ENCODE peak calls at places on chromosome 1, in eight cellular contexts. One of them, this sample, is unnamed.

GRCh38 chr1:246417813-246418564 is 89.1 kb downstream of the SMYD3 start:
- DNase-seq in cerebellum: no peak
- DNase-seq in activated T-cell treated with anti-CD3 and anti-CD28 coated beads, Interleukin-2, amount 50 U/mL, for 24 hours: no peak
- DNase-seq in body of pancreas: no peak
- DNase-seq in NB4: no peak
- DNase-seq in activated CD8-positive, alpha-beta T cell treated with anti-CD3 and anti-CD28 coated beads, Interleukin-2, amount 10 ng/mL, durations not matched to agents 7 days and 5 days: no peak
- DNase-seq in stimulated activated CD4-positive, alpha-beta T cell treated with anti-CD3 and anti-CD28 coated beads, Interleukin-15, amount 100 ng/mL, for 24 hours: no peak
- DNase-seq in left ventricle myocardium inferior: no peak
- DNase-seq in this sample: no peak

GRCh38 chr1:244353572-244354091 is 98.1 kb downstream of the ADSS2 start:
- DNase-seq in body of pancreas: peak
- DNase-seq in stimulated activated CD4-positive, alpha-beta T cell treated with anti-CD3 and anti-CD28 coated beads, Interleukin-15, amount 100 ng/mL, for 24 hours: peak
- DNase-seq in left ventricle myocardium inferior: peak
- DNase-seq in activated CD8-positive, alpha-beta T cell treated with anti-CD3 and anti-CD28 coated beads, Interleukin-2, amount 10 ng/mL, durations not matched to agents 7 days and 5 days: no peak
- DNase-seq in activated T-cell treated with anti-CD3 and anti-CD28 coated beads, Interleukin-2, amount 50 U/mL, for 24 hours: peak
- DNase-seq in cerebellum: no peak
- DNase-seq in NB4: peak
- DNase-seq in this sample: no peak

GRCh38 chr1:229940689-229941088 is 126.3 kb upstream of the GALNT2 start:
- DNase-seq in activated T-cell treated with anti-CD3 and anti-CD28 coated beads, Interleukin-2, amount 50 U/mL, for 24 hours: no peak
- DNase-seq in left ventricle myocardium inferior: no peak
- DNase-seq in NB4: no peak
- DNase-seq in body of pancreas: no peak
- DNase-seq in stimulated activated CD4-positive, alpha-beta T cell treated with anti-CD3 and anti-CD28 coated beads, Interleukin-15, amount 100 ng/mL, for 24 hours: no peak
- DNase-seq in cerebellum: no peak
- DNase-seq in activated CD8-positive, alpha-beta T cell treated with anti-CD3 and anti-CD28 coated beads, Interleukin-2, amount 10 ng/mL, durations not matched to agents 7 days and 5 days: no peak
- DNase-seq in this sample: no peak

GRCh38 chr1:88341436-88341835 is 342.6 kb upstream of the PKN2 start:
- DNase-seq in activated T-cell treated with anti-CD3 and anti-CD28 coated beads, Interleukin-2, amount 50 U/mL, for 24 hours: no peak
- DNase-seq in cerebellum: no peak
- DNase-seq in NB4: no peak
- DNase-seq in stimulated activated CD4-positive, alpha-beta T cell treated with anti-CD3 and anti-CD28 coated beads, Interleukin-15, amount 100 ng/mL, for 24 hours: no peak
- DNase-seq in left ventricle myocardium inferior: no peak
- DNase-seq in activated CD8-positive, alpha-beta T cell treated with anti-CD3 and anti-CD28 coated beads, Interleukin-2, amount 10 ng/mL, durations not matched to agents 7 days and 5 days: no peak
- DNase-seq in body of pancreas: no peak
- DNase-seq in this sample: no peak

GRCh38 chr1:25765910-25766645 is 33.9 kb upstream of the SELENON start:
- DNase-seq in NB4: peak
- DNase-seq in stimulated activated CD4-positive, alpha-beta T cell treated with anti-CD3 and anti-CD28 coated beads, Interleukin-15, amount 100 ng/mL, for 24 hours: no peak
- DNase-seq in body of pancreas: no peak
- DNase-seq in activated CD8-positive, alpha-beta T cell treated with anti-CD3 and anti-CD28 coated beads, Interleukin-2, amount 10 ng/mL, durations not matched to agents 7 days and 5 days: no peak
- DNase-seq in cerebellum: peak
- DNase-seq in left ventricle myocardium inferior: no peak
- DNase-seq in activated T-cell treated with anti-CD3 and anti-CD28 coated beads, Interleukin-2, amount 50 U/mL, for 24 hours: no peak
- DNase-seq in this sample: no peak

GRCh38 chr1:1307261-1307907 is 346 bp downstream of the ACAP3 start:
- DNase-seq in activated CD8-positive, alpha-beta T cell treated with anti-CD3 and anti-CD28 coated beads, Interleukin-2, amount 10 ng/mL, durations not matched to agents 7 days and 5 days: no peak
- DNase-seq in stimulated activated CD4-positive, alpha-beta T cell treated with anti-CD3 and anti-CD28 coated beads, Interleukin-15, amount 100 ng/mL, for 24 hours: peak
- DNase-seq in NB4: peak
- DNase-seq in cerebellum: no peak
- DNase-seq in activated T-cell treated with anti-CD3 and anti-CD28 coated beads, Interleukin-2, amount 50 U/mL, for 24 hours: no peak
- DNase-seq in body of pancreas: peak
- DNase-seq in left ventricle myocardium inferior: peak
- DNase-seq in this sample: no peak

GRCh38 chr1:14282583-14283186 is 315.8 kb upstream of the KAZN start:
- DNase-seq in cerebellum: peak
- DNase-seq in activated CD8-positive, alpha-beta T cell treated with anti-CD3 and anti-CD28 coated beads, Interleukin-2, amount 10 ng/mL, durations not matched to agents 7 days and 5 days: no peak
- DNase-seq in left ventricle myocardium inferior: no peak
- DNase-seq in stimulated activated CD4-positive, alpha-beta T cell treated with anti-CD3 and anti-CD28 coated beads, Interleukin-15, amount 100 ng/mL, for 24 hours: no peak
- DNase-seq in body of pancreas: no peak
- DNase-seq in NB4: no peak
- DNase-seq in activated T-cell treated with anti-CD3 and anti-CD28 coated beads, Interleukin-2, amount 50 U/mL, for 24 hours: no peak
- DNase-seq in this sample: no peak

GRCh38 chr1:117678246-117678977 is 72.6 kb downstream of the TENT5C start:
- DNase-seq in NB4: peak
- DNase-seq in activated CD8-positive, alpha-beta T cell treated with anti-CD3 and anti-CD28 coated beads, Interleukin-2, amount 10 ng/mL, durations not matched to agents 7 days and 5 days: no peak
- DNase-seq in activated T-cell treated with anti-CD3 and anti-CD28 coated beads, Interleukin-2, amount 50 U/mL, for 24 hours: no peak
- DNase-seq in body of pancreas: no peak
- DNase-seq in cerebellum: no peak
- DNase-seq in left ventricle myocardium inferior: peak
- DNase-seq in stimulated activated CD4-positive, alpha-beta T cell treated with anti-CD3 and anti-CD28 coated beads, Interleukin-15, amount 100 ng/mL, for 24 hours: no peak
- DNase-seq in this sample: no peak

GRCh38 chr1:152967201-152967600 is 3.2 kb upstream of the SPRR4 start:
- DNase-seq in left ventricle myocardium inferior: no peak
- DNase-seq in NB4: no peak
- DNase-seq in body of pancreas: no peak
- DNase-seq in stimulated activated CD4-positive, alpha-beta T cell treated with anti-CD3 and anti-CD28 coated beads, Interleukin-15, amount 100 ng/mL, for 24 hours: no peak
- DNase-seq in activated CD8-positive, alpha-beta T cell treated with anti-CD3 and anti-CD28 coated beads, Interleukin-2, amount 10 ng/mL, durations not matched to agents 7 days and 5 days: no peak
- DNase-seq in cerebellum: no peak
- DNase-seq in activated T-cell treated with anti-CD3 and anti-CD28 coated beads, Interleukin-2, amount 50 U/mL, for 24 hours: no peak
- DNase-seq in this sample: no peak

GRCh38 chr1:11407301-11407994 is 71.5 kb upstream of the DISP3 start:
- DNase-seq in activated T-cell treated with anti-CD3 and anti-CD28 coated beads, Interleukin-2, amount 50 U/mL, for 24 hours: peak
- DNase-seq in cerebellum: no peak
- DNase-seq in NB4: no peak
- DNase-seq in stimulated activated CD4-positive, alpha-beta T cell treated with anti-CD3 and anti-CD28 coated beads, Interleukin-15, amount 100 ng/mL, for 24 hours: peak
- DNase-seq in body of pancreas: no peak
- DNase-seq in left ventricle myocardium inferior: no peak
- DNase-seq in activated CD8-positive, alpha-beta T cell treated with anti-CD3 and anti-CD28 coated beads, Interleukin-2, amount 10 ng/mL, durations not matched to agents 7 days and 5 days: peak
- DNase-seq in this sample: peak

GRCh38 chr1:207815913-207816312 is 64.1 kb downstream of the CD46 start:
- DNase-seq in activated T-cell treated with anti-CD3 and anti-CD28 coated beads, Interleukin-2, amount 50 U/mL, for 24 hours: no peak
- DNase-seq in activated CD8-positive, alpha-beta T cell treated with anti-CD3 and anti-CD28 coated beads, Interleukin-2, amount 10 ng/mL, durations not matched to agents 7 days and 5 days: peak
- DNase-seq in body of pancreas: no peak
- DNase-seq in cerebellum: no peak
- DNase-seq in NB4: peak
- DNase-seq in left ventricle myocardium inferior: no peak
- DNase-seq in stimulated activated CD4-positive, alpha-beta T cell treated with anti-CD3 and anti-CD28 coated beads, Interleukin-15, amount 100 ng/mL, for 24 hours: peak
- DNase-seq in this sample: no peak

GRCh38 chr1:111990878-111991760 is 1.7 kb upstream of the KCND3 start:
- DNase-seq in body of pancreas: peak
- DNase-seq in cerebellum: peak
- DNase-seq in activated T-cell treated with anti-CD3 and anti-CD28 coated beads, Interleukin-2, amount 50 U/mL, for 24 hours: no peak
- DNase-seq in NB4: peak
- DNase-seq in left ventricle myocardium inferior: peak
- DNase-seq in stimulated activated CD4-positive, alpha-beta T cell treated with anti-CD3 and anti-CD28 coated beads, Interleukin-15, amount 100 ng/mL, for 24 hours: peak
- DNase-seq in activated CD8-positive, alpha-beta T cell treated with anti-CD3 and anti-CD28 coated beads, Interleukin-2, amount 10 ng/mL, durations not matched to agents 7 days and 5 days: no peak
- DNase-seq in this sample: no peak

GRCh38 chr1:109803901-109804331 is 40.2 kb upstream of the EPS8L3 start:
- DNase-seq in body of pancreas: no peak
- DNase-seq in cerebellum: no peak
- DNase-seq in stimulated activated CD4-positive, alpha-beta T cell treated with anti-CD3 and anti-CD28 coated beads, Interleukin-15, amount 100 ng/mL, for 24 hours: no peak
- DNase-seq in activated CD8-positive, alpha-beta T cell treated with anti-CD3 and anti-CD28 coated beads, Interleukin-2, amount 10 ng/mL, durations not matched to agents 7 days and 5 days: no peak
- DNase-seq in left ventricle myocardium inferior: no peak
- DNase-seq in activated T-cell treated with anti-CD3 and anti-CD28 coated beads, Interleukin-2, amount 50 U/mL, for 24 hours: peak
- DNase-seq in NB4: peak
- DNase-seq in this sample: no peak

GRCh38 chr1:183633676-183634343 is 1.8 kb downstream of the ARPC5 start:
- DNase-seq in activated T-cell treated with anti-CD3 and anti-CD28 coated beads, Interleukin-2, amount 50 U/mL, for 24 hours: no peak
- DNase-seq in cerebellum: peak
- DNase-seq in left ventricle myocardium inferior: no peak
- DNase-seq in activated CD8-positive, alpha-beta T cell treated with anti-CD3 and anti-CD28 coated beads, Interleukin-2, amount 10 ng/mL, durations not matched to agents 7 days and 5 days: peak
- DNase-seq in NB4: peak
- DNase-seq in stimulated activated CD4-positive, alpha-beta T cell treated with anti-CD3 and anti-CD28 coated beads, Interleukin-15, amount 100 ng/mL, for 24 hours: peak
- DNase-seq in body of pancreas: no peak
- DNase-seq in this sample: peak

GRCh38 chr1:119742193-119742592 is 26.5 kb downstream of the HMGCS2 start:
- DNase-seq in activated CD8-positive, alpha-beta T cell treated with anti-CD3 and anti-CD28 coated beads, Interleukin-2, amount 10 ng/mL, durations not matched to agents 7 days and 5 days: no peak
- DNase-seq in NB4: no peak
- DNase-seq in body of pancreas: no peak
- DNase-seq in cerebellum: peak
- DNase-seq in left ventricle myocardium inferior: peak
- DNase-seq in stimulated activated CD4-positive, alpha-beta T cell treated with anti-CD3 and anti-CD28 coated beads, Interleukin-15, amount 100 ng/mL, for 24 hours: no peak
- DNase-seq in activated T-cell treated with anti-CD3 and anti-CD28 coated beads, Interleukin-2, amount 50 U/mL, for 24 hours: no peak
- DNase-seq in this sample: no peak

GRCh38 chr1:171480035-171480434 is 5.3 kb upstream of the PRRC2C start:
- DNase-seq in activated T-cell treated with anti-CD3 and anti-CD28 coated beads, Interleukin-2, amount 50 U/mL, for 24 hours: no peak
- DNase-seq in stimulated activated CD4-positive, alpha-beta T cell treated with anti-CD3 and anti-CD28 coated beads, Interleukin-15, amount 100 ng/mL, for 24 hours: no peak
- DNase-seq in cerebellum: no peak
- DNase-seq in activated CD8-positive, alpha-beta T cell treated with anti-CD3 and anti-CD28 coated beads, Interleukin-2, amount 10 ng/mL, durations not matched to agents 7 days and 5 days: no peak
- DNase-seq in left ventricle myocardium inferior: no peak
- DNase-seq in body of pancreas: no peak
- DNase-seq in NB4: no peak
- DNase-seq in this sample: peak

GRCh38 chr1:6462412-6463119 is 3.4 kb downstream of the TNFRSF25 start:
- DNase-seq in activated T-cell treated with anti-CD3 and anti-CD28 coated beads, Interleukin-2, amount 50 U/mL, for 24 hours: no peak
- DNase-seq in left ventricle myocardium inferior: no peak
- DNase-seq in activated CD8-positive, alpha-beta T cell treated with anti-CD3 and anti-CD28 coated beads, Interleukin-2, amount 10 ng/mL, durations not matched to agents 7 days and 5 days: no peak
- DNase-seq in NB4: no peak
- DNase-seq in stimulated activated CD4-positive, alpha-beta T cell treated with anti-CD3 and anti-CD28 coated beads, Interleukin-15, amount 100 ng/mL, for 24 hours: no peak
- DNase-seq in body of pancreas: no peak
- DNase-seq in cerebellum: no peak
- DNase-seq in this sample: no peak

GRCh38 chr1:54253480-54253879 is 53.5 kb downstream of the MRPL37 start:
- DNase-seq in activated T-cell treated with anti-CD3 and anti-CD28 coated beads, Interleukin-2, amount 50 U/mL, for 24 hours: no peak
- DNase-seq in NB4: peak
- DNase-seq in body of pancreas: no peak
- DNase-seq in activated CD8-positive, alpha-beta T cell treated with anti-CD3 and anti-CD28 coated beads, Interleukin-2, amount 10 ng/mL, durations not matched to agents 7 days and 5 days: no peak
- DNase-seq in left ventricle myocardium inferior: no peak
- DNase-seq in cerebellum: no peak
- DNase-seq in stimulated activated CD4-positive, alpha-beta T cell treated with anti-CD3 and anti-CD28 coated beads, Interleukin-15, amount 100 ng/mL, for 24 hours: no peak
- DNase-seq in this sample: no peak

GRCh38 chr1:247578946-247579460 is 9.2 kb upstream of the OR2G2 start:
- DNase-seq in stimulated activated CD4-positive, alpha-beta T cell treated with anti-CD3 and anti-CD28 coated beads, Interleukin-15, amount 100 ng/mL, for 24 hours: no peak
- DNase-seq in body of pancreas: no peak
- DNase-seq in activated CD8-positive, alpha-beta T cell treated with anti-CD3 and anti-CD28 coated beads, Interleukin-2, amount 10 ng/mL, durations not matched to agents 7 days and 5 days: no peak
- DNase-seq in NB4: no peak
- DNase-seq in activated T-cell treated with anti-CD3 and anti-CD28 coated beads, Interleukin-2, amount 50 U/mL, for 24 hours: no peak
- DNase-seq in cerebellum: no peak
- DNase-seq in left ventricle myocardium inferior: no peak
- DNase-seq in this sample: no peak

GRCh38 chr1:54364613-54365012 is 41.6 kb downstream of the SSBP3 start:
- DNase-seq in NB4: no peak
- DNase-seq in left ventricle myocardium inferior: no peak
- DNase-seq in stimulated activated CD4-positive, alpha-beta T cell treated with anti-CD3 and anti-CD28 coated beads, Interleukin-15, amount 100 ng/mL, for 24 hours: no peak
- DNase-seq in cerebellum: no peak
- DNase-seq in body of pancreas: no peak
- DNase-seq in activated T-cell treated with anti-CD3 and anti-CD28 coated beads, Interleukin-2, amount 50 U/mL, for 24 hours: no peak
- DNase-seq in activated CD8-positive, alpha-beta T cell treated with anti-CD3 and anti-CD28 coated beads, Interleukin-2, amount 10 ng/mL, durations not matched to agents 7 days and 5 days: no peak
- DNase-seq in this sample: no peak

GRCh38 chr1:163399976-163400375 is 78.2 kb downstream of the NUF2 start:
- DNase-seq in activated CD8-positive, alpha-beta T cell treated with anti-CD3 and anti-CD28 coated beads, Interleukin-2, amount 10 ng/mL, durations not matched to agents 7 days and 5 days: no peak
- DNase-seq in cerebellum: peak
- DNase-seq in NB4: no peak
- DNase-seq in stimulated activated CD4-positive, alpha-beta T cell treated with anti-CD3 and anti-CD28 coated beads, Interleukin-15, amount 100 ng/mL, for 24 hours: no peak
- DNase-seq in body of pancreas: no peak
- DNase-seq in activated T-cell treated with anti-CD3 and anti-CD28 coated beads, Interleukin-2, amount 50 U/mL, for 24 hours: no peak
- DNase-seq in left ventricle myocardium inferior: no peak
- DNase-seq in this sample: no peak

GRCh38 chr1:246800356-246800755 is 76.1 kb downstream of the SCCPDH start:
- DNase-seq in activated T-cell treated with anti-CD3 and anti-CD28 coated beads, Interleukin-2, amount 50 U/mL, for 24 hours: no peak
- DNase-seq in activated CD8-positive, alpha-beta T cell treated with anti-CD3 and anti-CD28 coated beads, Interleukin-2, amount 10 ng/mL, durations not matched to agents 7 days and 5 days: no peak
- DNase-seq in left ventricle myocardium inferior: no peak
- DNase-seq in cerebellum: no peak
- DNase-seq in body of pancreas: no peak
- DNase-seq in NB4: no peak
- DNase-seq in stimulated activated CD4-positive, alpha-beta T cell treated with anti-CD3 and anti-CD28 coated beads, Interleukin-15, amount 100 ng/mL, for 24 hours: no peak
- DNase-seq in this sample: no peak

GRCh38 chr1:153963850-153964331 is 554 bp upstream of the SLC39A1 start:
- DNase-seq in left ventricle myocardium inferior: peak
- DNase-seq in body of pancreas: peak
- DNase-seq in NB4: no peak
- DNase-seq in stimulated activated CD4-positive, alpha-beta T cell treated with anti-CD3 and anti-CD28 coated beads, Interleukin-15, amount 100 ng/mL, for 24 hours: peak
- DNase-seq in cerebellum: no peak
- DNase-seq in activated CD8-positive, alpha-beta T cell treated with anti-CD3 and anti-CD28 coated beads, Interleukin-2, amount 10 ng/mL, durations not matched to agents 7 days and 5 days: no peak
- DNase-seq in activated T-cell treated with anti-CD3 and anti-CD28 coated beads, Interleukin-2, amount 50 U/mL, for 24 hours: no peak
- DNase-seq in this sample: no peak

GRCh38 chr1:201228011-201228983 is 37.7 kb downstream of the IGFN1 start:
- DNase-seq in left ventricle myocardium inferior: no peak
- DNase-seq in activated T-cell treated with anti-CD3 and anti-CD28 coated beads, Interleukin-2, amount 50 U/mL, for 24 hours: no peak
- DNase-seq in stimulated activated CD4-positive, alpha-beta T cell treated with anti-CD3 and anti-CD28 coated beads, Interleukin-15, amount 100 ng/mL, for 24 hours: no peak
- DNase-seq in cerebellum: no peak
- DNase-seq in NB4: no peak
- DNase-seq in body of pancreas: no peak
- DNase-seq in activated CD8-positive, alpha-beta T cell treated with anti-CD3 and anti-CD28 coated beads, Interleukin-2, amount 10 ng/mL, durations not matched to agents 7 days and 5 days: peak
- DNase-seq in this sample: no peak

GRCh38 chr1:109485001-109485400 is 1.3 kb downstream of the ATXN7L2 start:
- DNase-seq in activated T-cell treated with anti-CD3 and anti-CD28 coated beads, Interleukin-2, amount 50 U/mL, for 24 hours: no peak
- DNase-seq in left ventricle myocardium inferior: no peak
- DNase-seq in activated CD8-positive, alpha-beta T cell treated with anti-CD3 and anti-CD28 coated beads, Interleukin-2, amount 10 ng/mL, durations not matched to agents 7 days and 5 days: no peak
- DNase-seq in stimulated activated CD4-positive, alpha-beta T cell treated with anti-CD3 and anti-CD28 coated beads, Interleukin-15, amount 100 ng/mL, for 24 hours: no peak
- DNase-seq in NB4: peak
- DNase-seq in body of pancreas: no peak
- DNase-seq in cerebellum: no peak
- DNase-seq in this sample: no peak

GRCh38 chr1:231720652-231721325 is 94.2 kb downstream of the DISC1 start:
- DNase-seq in activated T-cell treated with anti-CD3 and anti-CD28 coated beads, Interleukin-2, amount 50 U/mL, for 24 hours: no peak
- DNase-seq in stimulated activated CD4-positive, alpha-beta T cell treated with anti-CD3 and anti-CD28 coated beads, Interleukin-15, amount 100 ng/mL, for 24 hours: no peak
- DNase-seq in activated CD8-positive, alpha-beta T cell treated with anti-CD3 and anti-CD28 coated beads, Interleukin-2, amount 10 ng/mL, durations not matched to agents 7 days and 5 days: no peak
- DNase-seq in left ventricle myocardium inferior: no peak
- DNase-seq in cerebellum: no peak
- DNase-seq in body of pancreas: no peak
- DNase-seq in NB4: no peak
- DNase-seq in this sample: no peak

GRCh38 chr1:224273651-224274050 is 56.3 kb downstream of the NVL start:
- DNase-seq in body of pancreas: no peak
- DNase-seq in activated CD8-positive, alpha-beta T cell treated with anti-CD3 and anti-CD28 coated beads, Interleukin-2, amount 10 ng/mL, durations not matched to agents 7 days and 5 days: peak
- DNase-seq in cerebellum: no peak
- DNase-seq in left ventricle myocardium inferior: no peak
- DNase-seq in stimulated activated CD4-positive, alpha-beta T cell treated with anti-CD3 and anti-CD28 coated beads, Interleukin-15, amount 100 ng/mL, for 24 hours: no peak
- DNase-seq in activated T-cell treated with anti-CD3 and anti-CD28 coated beads, Interleukin-2, amount 50 U/mL, for 24 hours: no peak
- DNase-seq in NB4: no peak
- DNase-seq in this sample: no peak

GRCh38 chr1:229229137-229229720 is 41.7 kb upstream of the RAB4A start:
- DNase-seq in cerebellum: no peak
- DNase-seq in NB4: peak
- DNase-seq in body of pancreas: peak
- DNase-seq in activated T-cell treated with anti-CD3 and anti-CD28 coated beads, Interleukin-2, amount 50 U/mL, for 24 hours: no peak
- DNase-seq in stimulated activated CD4-positive, alpha-beta T cell treated with anti-CD3 and anti-CD28 coated beads, Interleukin-15, amount 100 ng/mL, for 24 hours: no peak
- DNase-seq in left ventricle myocardium inferior: no peak
- DNase-seq in activated CD8-positive, alpha-beta T cell treated with anti-CD3 and anti-CD28 coated beads, Interleukin-2, amount 10 ng/mL, durations not matched to agents 7 days and 5 days: no peak
- DNase-seq in this sample: no peak

GRCh38 chr1:156104065-156104810 is 10.3 kb upstream of the LMNA start:
- DNase-seq in activated CD8-positive, alpha-beta T cell treated with anti-CD3 and anti-CD28 coated beads, Interleukin-2, amount 10 ng/mL, durations not matched to agents 7 days and 5 days: no peak
- DNase-seq in left ventricle myocardium inferior: peak
- DNase-seq in body of pancreas: peak
- DNase-seq in stimulated activated CD4-positive, alpha-beta T cell treated with anti-CD3 and anti-CD28 coated beads, Interleukin-15, amount 100 ng/mL, for 24 hours: peak
- DNase-seq in activated T-cell treated with anti-CD3 and anti-CD28 coated beads, Interleukin-2, amount 50 U/mL, for 24 hours: peak
- DNase-seq in cerebellum: no peak
- DNase-seq in NB4: no peak
- DNase-seq in this sample: no peak

GRCh38 chr1:199295102-199295501 is 656.3 kb downstream of the PTPRC start:
- DNase-seq in body of pancreas: no peak
- DNase-seq in cerebellum: no peak
- DNase-seq in left ventricle myocardium inferior: no peak
- DNase-seq in stimulated activated CD4-positive, alpha-beta T cell treated with anti-CD3 and anti-CD28 coated beads, Interleukin-15, amount 100 ng/mL, for 24 hours: no peak
- DNase-seq in NB4: no peak
- DNase-seq in activated CD8-positive, alpha-beta T cell treated with anti-CD3 and anti-CD28 coated beads, Interleukin-2, amount 10 ng/mL, durations not matched to agents 7 days and 5 days: no peak
- DNase-seq in activated T-cell treated with anti-CD3 and anti-CD28 coated beads, Interleukin-2, amount 50 U/mL, for 24 hours: no peak
- DNase-seq in this sample: peak

GRCh38 chr1:41504126-41505035 is 19.9 kb upstream of the EDN2 start:
- DNase-seq in cerebellum: no peak
- DNase-seq in activated CD8-positive, alpha-beta T cell treated with anti-CD3 and anti-CD28 coated beads, Interleukin-2, amount 10 ng/mL, durations not matched to agents 7 days and 5 days: no peak
- DNase-seq in left ventricle myocardium inferior: no peak
- DNase-seq in stimulated activated CD4-positive, alpha-beta T cell treated with anti-CD3 and anti-CD28 coated beads, Interleukin-15, amount 100 ng/mL, for 24 hours: no peak
- DNase-seq in NB4: no peak
- DNase-seq in activated T-cell treated with anti-CD3 and anti-CD28 coated beads, Interleukin-2, amount 50 U/mL, for 24 hours: no peak
- DNase-seq in body of pancreas: no peak
- DNase-seq in this sample: no peak

GRCh38 chr1:56645663-56646330 is 683 bp downstream of the PRKAA2 start:
- DNase-seq in left ventricle myocardium inferior: no peak
- DNase-seq in cerebellum: peak
- DNase-seq in activated CD8-positive, alpha-beta T cell treated with anti-CD3 and anti-CD28 coated beads, Interleukin-2, amount 10 ng/mL, durations not matched to agents 7 days and 5 days: no peak
- DNase-seq in body of pancreas: peak
- DNase-seq in stimulated activated CD4-positive, alpha-beta T cell treated with anti-CD3 and anti-CD28 coated beads, Interleukin-15, amount 100 ng/mL, for 24 hours: no peak
- DNase-seq in NB4: no peak
- DNase-seq in activated T-cell treated with anti-CD3 and anti-CD28 coated beads, Interleukin-2, amount 50 U/mL, for 24 hours: no peak
- DNase-seq in this sample: no peak

GRCh38 chr1:33158366-33158765 is 23.5 kb downstream of the TRIM62 start:
- DNase-seq in left ventricle myocardium inferior: no peak
- DNase-seq in activated CD8-positive, alpha-beta T cell treated with anti-CD3 and anti-CD28 coated beads, Interleukin-2, amount 10 ng/mL, durations not matched to agents 7 days and 5 days: no peak
- DNase-seq in NB4: no peak
- DNase-seq in body of pancreas: no peak
- DNase-seq in activated T-cell treated with anti-CD3 and anti-CD28 coated beads, Interleukin-2, amount 50 U/mL, for 24 hours: no peak
- DNase-seq in cerebellum: no peak
- DNase-seq in stimulated activated CD4-positive, alpha-beta T cell treated with anti-CD3 and anti-CD28 coated beads, Interleukin-15, amount 100 ng/mL, for 24 hours: no peak
- DNase-seq in this sample: no peak

GRCh38 chr1:100115524-100115923 is 17.2 kb downstream of the SASS6 start:
- DNase-seq in activated T-cell treated with anti-CD3 and anti-CD28 coated beads, Interleukin-2, amount 50 U/mL, for 24 hours: no peak
- DNase-seq in activated CD8-positive, alpha-beta T cell treated with anti-CD3 and anti-CD28 coated beads, Interleukin-2, amount 10 ng/mL, durations not matched to agents 7 days and 5 days: no peak
- DNase-seq in stimulated activated CD4-positive, alpha-beta T cell treated with anti-CD3 and anti-CD28 coated beads, Interleukin-15, amount 100 ng/mL, for 24 hours: no peak
- DNase-seq in cerebellum: no peak
- DNase-seq in body of pancreas: no peak
- DNase-seq in NB4: no peak
- DNase-seq in left ventricle myocardium inferior: no peak
- DNase-seq in this sample: no peak

This sample was measured in Jurkat, Clone E6-1.